ENCODE peak calls at places on chromosomes 12 and 14, in nine cellular contexts. J is kidney, C is thoracic aorta, E is choroid plexus epithelial cell, P is uterus, D is cardiac fibroblast, Z is heart left ventricle, R is H1, F is bronchial epithelial cell. L is an unnamed sample.

GRCh38 chr12:113292091-113292490 is 42.8 kb downstream of the SLC8B1 start:
- DNase-seq in D (peak; percentile 72), J (no peak), P (no peak), R (no peak), E (peak; percentile 82), F (peak; percentile 24), Z (no peak), C (no peak), L (peak; percentile 45)

GRCh38 chr14:91830777-91831176 is 36.6 kb downstream of the TC2N start:
- DNase-seq in E (no peak), C (no peak), F (peak; percentile 26), Z (no peak), R (no peak), P (no peak), J (no peak), D (no peak), L (no peak)

GRCh38 chr12:67394600-67394999 is 125.4 kb downstream of the CAND1 start:
- DNase-seq in F (peak; percentile 86), C (peak; percentile 9), Z (peak; percentile 61), E (peak; percentile 79), D (peak; percentile 68), P (peak; percentile 39), J (peak; percentile 56), R (no peak), L (no peak)

GRCh38 chr12:56630180-56630632 is at the start of gene BAZ2A:
- DNase-seq in D (peak; percentile 80), Z (peak; percentile 92), C (peak; percentile 61), P (peak; percentile 83), F (peak; percentile 58), R (peak; percentile 93), J (peak; percentile 96), E (peak; percentile 84), L (no peak)

GRCh38 chr14:24310666-24311604 is at the start of gene LTB4R:
- DNase-seq in F (peak; percentile 59), D (peak; percentile 76), Z (peak; percentile 78), E (peak; percentile 86), P (no peak), R (no peak), J (peak; percentile 94), C (no peak), L (no peak)

GRCh38 chr14:106201376-106201775 is 675.0 kb downstream of the TMEM121 start:
- DNase-seq in Z (no peak), D (no peak), C (no peak), E (no peak), P (no peak), R (no peak), J (no peak), F (no peak), L (no peak)

GRCh38 chr14:54348001-54348611 is 48.7 kb upstream of the CDKN3 start:
- DNase-seq in Z (no peak), P (no peak), C (no peak), F (peak; percentile 40), R (no peak), E (peak; percentile 70), D (peak; percentile 73), J (no peak), L (no peak)

GRCh38 chr14:58697927-58698641 is 60.3 kb downstream of the DACT1 start:
- DNase-seq in P (no peak), R (no peak), F (peak; percentile 29), J (no peak), C (no peak), D (no peak), Z (no peak), E (no peak), L (no peak)

GRCh38 chr14:37620856-37621255 is 25.4 kb downstream of the TTC6 start:
- DNase-seq in C (no peak), P (no peak), D (no peak), R (no peak), Z (no peak), F (no peak), J (no peak), E (no peak), L (no peak)

GRCh38 chr12:14769837-14770494 is 33.3 kb downstream of the WBP11 start:
- DNase-seq in C (peak; percentile 39), F (peak; percentile 73), J (peak; percentile 94), E (peak; percentile 70), Z (peak; percentile 79), P (peak; percentile 77), D (peak; percentile 77), R (peak; percentile 91), L (no peak)

GRCh38 chr12:1884651-1885050 is 33.8 kb downstream of the CACNA2D4 start:
- DNase-seq in R (no peak), F (no peak), J (peak; percentile 29), P (no peak), Z (no peak), C (no peak), E (no peak), D (no peak), L (no peak)

DNA sequence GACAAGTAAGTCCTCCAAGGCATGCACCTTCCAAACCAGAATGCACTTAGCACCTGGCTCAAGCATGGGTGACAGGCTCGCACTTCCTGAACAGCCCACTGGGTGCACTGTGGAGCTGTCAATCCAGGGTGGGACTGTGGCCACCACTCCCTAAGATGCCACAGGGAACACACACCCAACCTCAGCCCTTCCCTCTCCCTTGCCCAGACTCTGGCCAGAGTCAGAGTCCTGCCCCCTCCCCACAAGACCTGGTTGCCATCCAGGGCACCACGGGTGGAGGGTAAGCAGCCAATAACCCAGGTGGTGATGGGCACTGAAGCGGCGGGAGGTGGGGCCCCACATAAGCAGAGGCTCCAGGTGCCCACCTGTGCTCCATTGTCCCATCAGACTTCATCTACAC is 160.6 kb downstream of the MYRFL start:
- DNase-seq in R (peak; percentile 76), E (peak; percentile 8), Z (no peak), F (no peak), C (no peak), J (no peak), D (no peak), P (no peak), L (no peak)
- TF ChIP-seq CTCF in R (peak; percentile 95), E (peak; percentile 49), Z (no peak), F (peak; percentile 34), C (no peak), J (peak; percentile 23), D (peak; percentile 48), P (no peak), L (peak; percentile 1)

DNA sequence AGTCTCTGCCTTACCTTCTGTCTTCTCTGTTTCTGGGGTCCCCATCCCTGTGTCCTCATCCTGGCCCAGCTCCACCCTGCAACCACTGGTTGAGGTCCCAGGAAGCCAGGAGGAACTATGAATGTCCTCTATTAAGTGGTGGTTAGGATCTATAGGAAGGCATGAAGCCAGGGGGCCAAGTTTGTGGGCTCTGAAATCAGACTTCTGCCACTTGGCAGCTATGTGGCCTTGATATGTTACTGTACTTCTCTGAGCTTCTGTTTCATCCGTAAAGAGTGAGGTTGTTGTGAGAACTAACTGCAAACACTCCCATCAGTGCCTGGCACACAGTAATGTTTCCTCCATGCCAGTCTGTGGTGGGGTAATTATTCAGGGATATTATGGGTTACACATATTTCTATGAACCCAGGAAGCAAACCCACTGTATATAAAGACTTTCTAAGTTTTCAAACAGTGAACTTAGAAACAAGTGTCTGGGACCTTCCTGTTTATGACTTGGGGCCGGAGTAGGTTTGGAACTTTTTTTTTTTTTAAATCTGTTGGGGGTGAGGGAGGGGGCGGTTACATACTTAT is 57.4 kb downstream of the PLXNC1 start:
- DNase-seq in E (no peak), P (no peak), F (no peak), J (no peak), Z (no peak), D (no peak), R (no peak), C (no peak), L (no peak)
- H3K4me3 ChIP-seq in E (no peak overlapping the region), P (no peak overlapping the region), F (no peak overlapping the region), J (no peak overlapping the region), Z (no peak overlapping the region), D (no peak overlapping the region), R (no peak overlapping the region), C (no peak overlapping the region), L (no peak overlapping the region)

GRCh38 chr14:21192875-21193535 is 37.1 kb upstream of the OR5AU1 start:
- DNase-seq in F (no peak), R (no peak), D (no peak), Z (no peak), C (no peak), E (no peak), P (no peak), J (no peak), L (no peak)

GRCh38 chr14:21194597-21194996 is 38.7 kb upstream of the OR5AU1 start:
- DNase-seq in D (no peak), C (no peak), F (no peak), E (no peak), R (no peak), J (no peak), Z (no peak), P (no peak), L (no peak)

GRCh38 chr14:21191261-21191808 is 35.5 kb upstream of the OR5AU1 start:
- DNase-seq in E (no peak), P (no peak), Z (no peak), J (no peak), R (no peak), F (no peak), C (no peak), D (no peak), L (no peak)

GRCh38 chr14:21191809-21192446 is 36.1 kb upstream of the OR5AU1 start:
- DNase-seq in E (peak; percentile 39), Z (peak; percentile 67), J (peak; percentile 92), F (peak; percentile 33), R (peak; percentile 86), P (peak; percentile 31), D (peak; percentile 41), C (no peak), L (no peak)

DNA sequence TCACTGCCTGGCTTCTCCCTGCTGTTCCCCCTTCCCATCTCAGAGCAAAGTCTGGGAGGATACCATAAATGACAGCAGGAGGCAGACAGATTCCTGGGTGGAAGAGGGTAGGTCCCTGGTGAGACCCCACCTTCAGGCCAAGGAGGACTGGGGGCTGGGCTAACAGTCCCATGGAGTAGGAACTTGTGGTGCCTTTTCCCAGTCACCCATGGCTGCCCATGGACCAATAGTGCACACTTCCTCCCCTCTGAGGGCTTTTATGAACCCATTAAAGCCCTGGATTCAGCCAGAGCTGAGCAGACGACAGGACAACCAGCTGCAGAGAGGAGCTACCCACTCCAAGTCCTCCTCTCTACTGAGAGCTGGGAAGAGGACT is 36.6 kb upstream of the OR5AU1 start:
- DNase-seq in Z (no peak), E (no peak), P (no peak), D (no peak), F (no peak), J (no peak), C (no peak), R (no peak), L (no peak)
- TF ChIP-seq CTCF in Z (no peak), E (no peak), P (no peak), D (no peak), F (no peak), J (no peak), C (no peak), R (no peak), L (no peak)

GRCh38 chr12:90166012-90166411 is 457.4 kb upstream of the ATP2B1 start:
- DNase-seq in E (no peak), P (no peak), F (no peak), D (no peak), C (no peak), Z (no peak), R (no peak), J (no peak), L (no peak)
- H3K4me3 ChIP-seq in E (no peak overlapping the region), P (no peak overlapping the region), F (no peak overlapping the region), D (no peak overlapping the region), C (no peak overlapping the region), Z (no peak overlapping the region), R (no peak overlapping the region), J (no peak overlapping the region), L (no peak overlapping the region)

DNA sequence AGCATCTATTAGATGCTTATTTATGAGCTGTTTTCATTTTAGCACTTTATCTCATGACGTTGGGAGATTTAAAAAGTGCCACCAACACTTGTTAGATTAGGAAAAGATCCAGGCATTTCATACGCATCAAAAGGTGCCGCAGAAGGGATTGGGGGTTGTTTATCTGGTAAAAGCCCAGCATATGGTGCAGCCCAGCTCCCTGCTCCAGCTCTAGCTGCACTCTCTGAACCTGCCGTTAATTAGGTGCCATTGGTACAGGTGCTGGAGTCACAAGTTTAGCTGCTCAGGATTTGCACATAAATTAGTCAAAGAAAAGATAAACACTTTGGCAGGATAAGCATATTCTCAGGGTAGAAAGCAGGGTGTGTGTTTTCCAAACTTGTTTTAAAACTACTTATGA is 932.6 kb upstream of the TMEM132C start:
- DNase-seq in Z (no peak), C (no peak), J (no peak), R (no peak), F (no peak), P (no peak), D (no peak), E (no peak), L (no peak)
- TF ChIP-seq CTCF in Z (no peak), C (no peak), J (no peak), R (no peak), F (no peak), P (no peak), D (no peak), E (no peak), L (no peak)